ENCODE peak calls at places on chromosomes 13 and 19, in ten cellular contexts. W is tibial artery, Z is kidney glomerular epithelial cell, V is hypothalamus, C is fibroblast of mammary gland, I is NCI-H774, D is ecto neural progenitor cell, X is EL, E is DMS153, N is kidney. T is an unnamed sample.

GRCh38 chr13:107713314-107713713 is 502.0 kb downstream of the LIG4 start:
- DNase-seq in W (no peak), Z (no peak), V (no peak), C (no peak), I (peak), D (no peak), X (no peak), E (peak), N (no peak), T (no peak)

GRCh38 chr13:32164622-32165268 is 133.2 kb downstream of the FRY start:
- DNase-seq in W (no peak), Z (peak), V (peak), C (peak), I (peak), D (peak), X (peak), E (peak), N (no peak), T (peak)

GRCh38 chr13:78102121-78102677 is 183.6 kb upstream of the EDNRB start:
- DNase-seq in W (peak), Z (no peak), V (no peak), C (peak), I (no peak), D (no peak), X (peak), E (no peak), N (no peak), T (peak)

GRCh38 chr13:85666356-85666755 is 132.9 kb downstream of the SLITRK6 start:
- DNase-seq in W (no peak), Z (no peak), V (no peak), C (no peak), I (no peak), D (no peak), X (no peak), E (no peak), N (no peak), T (no peak)

GRCh38 chr19:49888478-49888901 is 8.2 kb downstream of the IL4I1 start:
- DNase-seq in W (no peak), Z (no peak), V (no peak), C (no peak), I (no peak), D (no peak), X (no peak), E (no peak), N (no peak), T (no peak)

GRCh38 chr19:17125052-17125727 is 49.6 kb downstream of the MYO9B start:
- DNase-seq in W (no peak), Z (no peak), V (no peak), C (no peak), I (no peak), D (no peak), X (peak), E (no peak), N (no peak), T (no peak)

GRCh38 chr13:91375119-91375729 is 23.2 kb upstream of the GPC5 start:
- DNase-seq in W (no peak), Z (no peak), V (no peak), C (peak), I (no peak), D (no peak), X (peak), E (no peak), N (no peak), T (peak)

GRCh38 chr13:25806304-25806974 is 245.4 kb downstream of the SHISA2 start:
- DNase-seq in W (no peak), Z (peak), V (no peak), C (no peak), I (no peak), D (no peak), X (peak), E (no peak), N (no peak), T (no peak)

GRCh38 chr13:56837161-56837560 is 303.6 kb upstream of the PRR20A start:
- DNase-seq in W (no peak), Z (no peak), V (no peak), C (no peak), I (no peak), D (no peak), X (no peak), E (no peak), N (no peak), T (no peak)

GRCh38 chr13:98549728-98550317 is 27.1 kb downstream of the STK24 start:
- DNase-seq in W (peak), Z (no peak), V (no peak), C (peak), I (no peak), D (no peak), X (peak), E (no peak), N (no peak), T (no peak)

GRCh38 chr13:29801102-29801501 is 49.3 kb downstream of the UBL3 start:
- DNase-seq in W (no peak), Z (no peak), V (no peak), C (no peak), I (no peak), D (no peak), X (no peak), E (no peak), N (no peak), T (no peak)

GRCh38 chr13:92187378-92187989 is 789.1 kb downstream of the GPC5 start:
- DNase-seq in W (no peak), Z (peak), V (no peak), C (peak), I (no peak), D (no peak), X (peak), E (no peak), N (no peak), T (peak)

GRCh38 chr19:10251792-10252694 is at the start of gene MRPL4:
- DNase-seq in W (peak), Z (peak), V (peak), C (peak), I (peak), D (peak), X (peak), E (peak), N (peak), T (peak)

GRCh38 chr19:3671680-3672574 is 28.3 kb downstream of the PIP5K1C start:
- DNase-seq in W (no peak), Z (no peak), V (no peak), C (peak), I (no peak), D (no peak), X (peak), E (no peak), N (no peak), T (peak)

GRCh38 chr13:30676672-30677071 is 58.7 kb upstream of the ALOX5AP start:
- DNase-seq in W (no peak), Z (no peak), V (no peak), C (peak), I (no peak), D (no peak), X (peak), E (no peak), N (no peak), T (no peak)

GRCh38 chr19:5978606-5979552 is 939 bp upstream of the RANBP3 start:
- DNase-seq in W (no peak), Z (no peak), V (no peak), C (no peak), I (no peak), D (no peak), X (no peak), E (no peak), N (no peak), T (no peak)

GRCh38 chr19:56110515-56111448 is 10.3 kb downstream of the ZNF787 start:
- DNase-seq in W (no peak), Z (no peak), V (no peak), C (peak), I (no peak), D (no peak), X (peak), E (no peak), N (peak), T (no peak)

GRCh38 chr13:30868806-30869470 is 37.1 kb upstream of the MEDAG start:
- DNase-seq in W (no peak), Z (no peak), V (no peak), C (peak), I (no peak), D (no peak), X (peak), E (no peak), N (no peak), T (no peak)

GRCh38 chr13:43036386-43037220 is 13.2 kb downstream of the DNAJC15 start:
- DNase-seq in W (no peak), Z (no peak), V (peak), C (no peak), I (no peak), D (no peak), X (no peak), E (no peak), N (no peak), T (no peak)

T was measured in Kasumi-1.